ENCODE peak calls at places on chromosomes 3 and 15, in four cellular contexts. T, Z, C and K are unnamed samples.

GRCh38 chr15:85094685-85095084 is 113.0 kb downstream of the PDE8A start:
- DNase-seq in T (no peak), Z (no peak), C (no peak), K (no peak)

GRCh38 chr3:87370007-87370406 is 93.6 kb upstream of the POU1F1 start:
- DNase-seq in T (no peak), Z (no peak), C (no peak), K (peak)

GRCh38 chr15:68637755-68638405 is 59.1 kb downstream of the CORO2B start:
- DNase-seq in T (no peak), Z (no peak), C (no peak), K (no peak)

GRCh38 chr3:171044828-171045793 is 18.6 kb upstream of the SLC2A2 start:
- DNase-seq in T (no peak), Z (no peak), C (peak), K (no peak)

GRCh38 chr15:31333820-31334219 is 7.2 kb downstream of the KLF13 start:
- DNase-seq in T (no peak), Z (no peak), C (no peak), K (no peak)

GRCh38 chr3:190534986-190535385 is 21.1 kb downstream of the IL1RAP start:
- DNase-seq in T (no peak), Z (no peak), C (peak), K (no peak)

GRCh38 chr3:112126501-112126900 is 6.5 kb downstream of the GCSAM start:
- DNase-seq in T (no peak), Z (no peak), C (no peak), K (peak)

GRCh38 chr3:143472731-143473523 is 353.4 kb downstream of the CHST2 start:
- DNase-seq in T (no peak), Z (no peak), C (no peak), K (no peak)

GRCh38 chr3:186192823-186193222 is 83.9 kb upstream of the ETV5 start:
- DNase-seq in T (no peak), Z (no peak), C (no peak), K (no peak)

GRCh38 chr3:136819784-136820640 is 1.1 kb downstream of the SLC35G2 start:
- DNase-seq in T (no peak), Z (no peak), C (peak), K (peak)

GRCh38 chr3:62154457-62155148 is 218.7 kb downstream of the FEZF2 start:
- DNase-seq in T (no peak), Z (no peak), C (peak), K (no peak)

GRCh38 chr15:51759557-51760070 is 8.2 kb downstream of the TMOD2 start:
- DNase-seq in T (peak), Z (no peak), C (peak), K (no peak)

GRCh38 chr3:17730318-17730967 is 12.0 kb downstream of the TBC1D5 start:
- DNase-seq in T (peak), Z (no peak), C (peak), K (peak)

GRCh38 chr3:52089691-52090090 is 33.3 kb upstream of the DUSP7 start:
- DNase-seq in T (no peak), Z (no peak), C (no peak), K (no peak)

GRCh38 chr3:52091566-52092290 is 35.4 kb upstream of the DUSP7 start:
- DNase-seq in T (no peak), Z (no peak), C (no peak), K (no peak)

GRCh38 chr3:52092291-52092660 is 35.9 kb upstream of the DUSP7 start:
- DNase-seq in T (no peak), Z (no peak), C (no peak), K (no peak)

GRCh38 chr3:52090131-52090548 is 33.8 kb upstream of the DUSP7 start:
- DNase-seq in T (no peak), Z (no peak), C (no peak), K (no peak)

DNA sequence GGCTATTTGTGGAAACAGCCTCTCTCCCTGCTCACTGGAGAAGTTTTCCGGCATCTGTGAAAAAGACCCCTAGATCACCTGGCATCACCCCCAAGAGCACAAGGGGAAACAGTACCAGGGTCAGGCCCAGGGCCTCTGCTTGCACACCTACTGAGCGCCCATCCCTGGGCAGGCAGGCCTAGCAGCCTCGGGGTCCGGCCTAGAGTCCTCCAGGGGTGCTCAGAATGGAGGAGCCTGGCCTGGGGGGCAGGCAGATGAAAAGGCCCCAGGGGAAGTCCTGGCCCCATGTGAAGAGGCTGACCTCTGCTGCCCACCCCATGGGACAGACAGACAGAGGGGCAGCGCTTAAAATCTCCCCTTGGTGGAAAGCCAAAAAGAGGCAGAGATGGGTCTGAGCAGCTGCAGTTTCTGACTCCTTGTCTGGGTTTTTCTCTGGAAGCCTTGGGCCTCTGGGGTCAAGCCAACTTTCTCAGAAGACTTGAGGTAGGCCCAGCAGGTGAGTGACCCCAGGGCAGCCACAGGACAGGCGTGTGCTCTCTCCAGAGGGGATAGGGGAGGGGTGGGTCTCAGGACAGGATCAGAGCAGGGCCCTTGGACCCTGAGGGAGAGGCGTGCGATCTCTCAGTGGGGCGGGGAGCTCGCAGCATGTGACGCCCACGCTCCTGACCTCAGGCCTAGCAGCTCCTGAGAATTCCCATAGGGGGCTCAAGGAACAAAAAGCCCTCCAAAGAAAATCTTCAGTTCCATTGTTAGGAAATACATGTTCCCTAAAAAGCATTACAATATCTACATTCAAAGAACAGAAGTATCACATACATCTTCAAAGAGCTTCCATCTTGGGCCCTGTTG is 34.5 kb upstream of the DUSP7 start:
- DNase-seq in T (no peak), Z (no peak), C (no peak), K (no peak)
- TF ChIP-seq TARDBP in T (no peak), Z (no peak), C (no peak), K (no peak)

GRCh38 chr3:15151166-15151565 is 52.2 kb upstream of the RBSN start:
- DNase-seq in T (peak), Z (no peak), C (no peak), K (no peak)
- TF ChIP-seq TARDBP in T (no peak), Z (no peak), C (no peak), K (no peak)

DNA sequence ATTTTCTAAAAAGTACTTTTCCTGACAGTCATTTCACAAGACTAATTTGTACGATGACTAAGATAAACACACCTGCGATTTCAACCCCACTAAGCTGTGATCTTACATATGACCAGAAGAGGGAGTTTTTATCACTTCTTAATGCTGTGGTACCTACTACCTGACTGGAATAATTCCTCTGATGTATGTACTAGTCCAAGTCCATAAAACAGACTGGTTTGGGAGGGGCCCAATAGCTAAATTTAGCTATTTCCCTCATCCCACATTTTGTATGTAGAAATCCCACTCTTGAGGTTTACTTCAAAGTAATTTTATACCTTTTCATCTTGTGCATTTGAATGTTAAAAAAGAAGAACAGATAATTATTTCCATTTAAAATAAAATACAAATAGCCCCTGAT is 49.7 kb upstream of the SCAANT1 start:
- DNase-seq in T (peak), Z (no peak), C (peak), K (peak)
- TF ChIP-seq TARDBP in T (no peak), Z (no peak), C (no peak), K (no peak)

DNA sequence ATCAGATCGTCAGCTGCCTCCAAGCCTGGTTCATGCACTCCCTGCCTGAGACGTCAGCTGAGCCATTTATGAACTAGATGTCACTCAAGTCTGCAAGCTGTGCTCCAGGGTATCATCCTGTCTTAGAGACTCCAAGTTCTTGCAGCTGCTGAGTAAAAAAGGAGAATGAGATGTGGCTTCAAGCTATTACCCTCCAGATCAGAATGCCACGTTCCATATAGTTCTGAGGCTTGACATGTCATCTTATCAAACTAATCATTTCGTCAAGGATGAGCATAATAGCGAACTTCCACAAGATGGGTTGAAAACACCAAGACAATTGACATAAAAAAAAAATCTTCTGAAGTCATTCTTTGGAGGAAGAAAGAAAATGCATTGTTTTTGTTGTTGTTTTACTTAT is 766.2 kb downstream of the TBL1XR1 start:
- DNase-seq in T (no peak), Z (no peak), C (no peak), K (no peak)
- TF ChIP-seq TARDBP in T (no peak), Z (no peak), C (no peak), K (no peak)

GRCh38 chr3:172288625-172289024 is 159.6 kb downstream of the GHSR start:
- DNase-seq in T (no peak), Z (no peak), C (no peak), K (no peak)
- TF ChIP-seq TARDBP in T (no peak), Z (no peak), C (no peak), K (no peak)

GRCh38 chr3:134650431-134651346 is at the start of gene KY:
- DNase-seq in T (no peak), Z (no peak), C (no peak), K (peak)

GRCh38 chr3:134652409-134652831 is 1.6 kb upstream of the KY start:
- DNase-seq in T (no peak), Z (no peak), C (no peak), K (no peak)

GRCh38 chr3:134652886-134653630 is 2.2 kb upstream of the KY start:
- DNase-seq in T (no peak), Z (no peak), C (no peak), K (no peak)

GRCh38 chr3:134649106-134649705 is 1.6 kb downstream of the KY start:
- DNase-seq in T (no peak), Z (no peak), C (no peak), K (no peak)

GRCh38 chr3:134651347-134652041 is 672 bp upstream of the KY start:
- DNase-seq in T (no peak), Z (no peak), C (no peak), K (no peak)
- TF ChIP-seq TARDBP in T (no peak), Z (no peak), C (no peak), K (no peak)

GRCh38 chr3:16305121-16305541 is 40.1 kb downstream of the OXNAD1 start:
- DNase-seq in T (no peak), Z (no peak), C (no peak), K (no peak)
- TF ChIP-seq TARDBP in T (no peak), Z (no peak), C (no peak), K (no peak)

GRCh38 chr3:32961189-32961715 is 9.8 kb downstream of the CCR4 start:
- DNase-seq in T (no peak), Z (no peak), C (no peak), K (no peak)
- TF ChIP-seq TARDBP in T (no peak), Z (no peak), C (no peak), K (no peak)